ENCODE peak calls at places on chromosomes 6 and 20, in six cellular contexts. X, M, Q, N, L and U are unnamed samples.

GRCh38 chr20:53750827-53751393 is 157.3 kb upstream of the ZNF217 start:
- DNase-seq in X (no peak), M (no peak), Q (peak; percentile 25), N (peak; percentile 91), L (no peak), U (no peak)

GRCh38 chr20:21090112-21090737 is 15.9 kb downstream of the LINC00237 start:
- DNase-seq in X (no peak), M (peak; percentile 24), Q (no peak), N (no peak), L (no peak), U (no peak)

GRCh38 chr6:135212935-135213334 is 31.8 kb downstream of the MYB start:
- DNase-seq in X (no peak), M (no peak), Q (no peak), N (peak; percentile 75), L (no peak), U (peak; percentile 24)

GRCh38 chr6:165119231-165120020 is 190.0 kb downstream of the C6orf118 start:
- DNase-seq in X (no peak), M (peak; percentile 55), Q (no peak), N (no peak), L (no peak), U (no peak)

GRCh38 chr20:56373942-56374341 is 15.2 kb downstream of the FAM210B start:
- DNase-seq in X (peak; percentile 22), M (no peak), Q (no peak), N (peak; percentile 98), L (no peak), U (peak; percentile 47)

GRCh38 chr6:118283759-118284158 is 264.3 kb upstream of the PLN start:
- DNase-seq in X (peak; percentile 67), M (no peak), Q (peak; percentile 59), N (peak; percentile 68), L (no peak), U (peak; percentile 1)

GRCh38 chr20:48722737-48723191 is 105.0 kb downstream of the PREX1 start:
- DNase-seq in X (peak; percentile 78), M (no peak), Q (peak; percentile 74), N (no peak), L (no peak), U (no peak)

GRCh38 chr6:63799313-63799712 is 163.7 kb downstream of the PHF3 start:
- DNase-seq in X (no peak), M (no peak), Q (no peak), N (no peak), L (no peak), U (no peak)

GRCh38 chr20:57547250-57547649 is 13.7 kb upstream of the PCK1 start:
- DNase-seq in X (no peak), M (no peak), Q (no peak), N (peak; percentile 13), L (no peak), U (no peak)

GRCh38 chr6:15065603-15066002 is 180.3 kb upstream of the JARID2 start:
- DNase-seq in X (no peak), M (no peak), Q (no peak), N (peak; percentile 85), L (no peak), U (no peak)

DNA sequence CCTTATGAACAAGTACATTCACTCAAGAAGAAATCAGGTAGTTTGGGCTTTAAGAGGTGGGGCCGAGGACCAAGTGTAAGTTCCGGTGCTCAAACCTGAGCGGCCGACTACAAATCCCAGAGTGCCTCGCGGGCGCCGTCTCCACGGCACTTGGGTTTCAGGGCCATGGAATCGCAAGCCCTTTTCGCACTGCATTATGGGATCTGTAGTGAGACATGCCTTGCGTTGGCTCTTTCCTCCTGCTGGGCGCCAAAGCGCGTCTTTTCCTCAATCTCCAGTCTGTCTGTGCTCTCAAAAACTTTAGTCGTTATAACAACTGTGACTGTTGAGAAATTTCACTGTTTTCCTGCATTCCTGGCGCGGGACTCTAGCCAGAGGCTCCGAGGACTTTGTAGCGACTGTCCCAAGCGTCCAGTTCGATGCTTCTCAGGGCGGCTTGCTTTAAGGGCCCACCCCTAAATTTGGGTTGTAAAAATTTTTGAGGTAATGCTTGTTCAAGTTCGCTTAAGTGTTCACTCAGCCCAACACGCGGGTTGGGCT is 408 bp upstream of the FBXO9 start:
- DNase-seq in X (peak; percentile 98), M (peak; percentile 99), Q (peak; percentile 97), N (peak; percentile 97), L (peak; percentile 82), U (peak; percentile 96)
- TF ChIP-seq POLR2A in X (peak; percentile 75), M (peak; percentile 5), Q (no peak), N (no peak), L (no peak), U (no peak)

GRCh38 chr6:75211920-75212590 is 6.2 kb upstream of the COL12A1 start:
- DNase-seq in X (no peak), M (no peak), Q (no peak), N (no peak), L (no peak), U (no peak)
- TF ChIP-seq POLR2A in X (no peak), M (no peak), Q (no peak), N (no peak), L (no peak), U (no peak)

DNA sequence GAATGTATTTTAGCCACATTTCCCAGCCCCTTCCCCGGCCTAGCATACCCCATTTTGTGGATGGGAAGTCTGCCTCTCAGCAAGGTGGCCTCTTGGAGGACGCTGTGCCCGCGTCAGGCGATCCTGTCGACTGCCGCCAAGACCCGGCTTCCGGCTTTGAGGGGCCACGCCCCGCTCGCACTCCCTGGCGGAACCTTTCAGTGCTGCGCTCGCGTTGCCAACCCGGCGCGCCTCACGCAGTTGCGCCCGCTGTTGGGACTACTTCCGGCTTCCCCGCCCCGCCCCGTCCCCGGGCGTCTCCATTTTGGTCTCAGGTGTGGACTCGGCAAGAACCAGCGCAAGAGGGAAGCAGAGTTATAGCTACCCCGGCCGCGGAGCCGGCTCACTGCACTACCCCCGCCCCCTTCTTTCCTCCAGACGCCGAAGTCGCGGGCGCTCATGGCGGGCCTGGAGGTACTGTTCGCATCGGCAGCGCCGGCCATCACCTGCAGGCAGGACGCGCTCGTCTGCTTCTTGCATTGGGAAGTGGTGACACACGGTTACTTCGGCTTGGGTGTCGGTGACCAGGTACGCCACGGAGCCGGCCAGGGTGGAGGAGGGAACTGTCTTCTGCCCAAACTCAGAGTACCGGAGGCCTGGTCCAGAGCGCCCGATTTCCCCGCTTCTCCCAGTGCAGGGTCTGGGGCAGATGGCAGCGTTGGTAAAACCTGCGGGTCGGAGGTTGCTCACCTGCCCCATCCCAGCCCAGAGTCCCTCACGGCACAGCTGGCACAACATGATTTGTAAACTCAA is at the start of gene PSMF1:
- DNase-seq in X (peak; percentile 94), M (peak; percentile 98), Q (peak; percentile 98), N (peak; percentile 86), L (peak; percentile 72), U (peak; percentile 92)
- TF ChIP-seq POLR2A in X (peak; percentile 49), M (no peak), Q (no peak), N (peak; percentile 56), L (no peak), U (peak; percentile 87)

GRCh38 chr6:26224940-26225847 is 138.0 kb downstream of the HFE start:
- DNase-seq in X (no peak), M (no peak), Q (no peak), N (peak; percentile 97), L (no peak), U (no peak)
- TF ChIP-seq POLR2A in X (peak; percentile 59), M (no peak), Q (no peak), N (peak; percentile 96), L (no peak), U (no peak)

GRCh38 chr6:136552054-136552453 is 1.8 kb upstream of the MAP7 start:
- DNase-seq in X (no peak), M (no peak), Q (no peak), N (no peak), L (no peak), U (no peak)

GRCh38 chr6:136549359-136550044 is 720 bp downstream of the MAP7 start:
- DNase-seq in X (peak; percentile 24), M (no peak), Q (peak; percentile 31), N (no peak), L (no peak), U (no peak)

GRCh38 chr6:136551103-136551502 is 881 bp upstream of the MAP7 start:
- DNase-seq in X (no peak), M (no peak), Q (no peak), N (no peak), L (no peak), U (no peak)

GRCh38 chr6:136550045-136550329 is 235 bp downstream of the MAP7 start:
- DNase-seq in X (no peak), M (no peak), Q (no peak), N (no peak), L (no peak), U (no peak)

GRCh38 chr6:136550330-136551071 is at the start of gene MAP7:
- DNase-seq in X (peak; percentile 85), M (no peak), Q (peak; percentile 94), N (peak; percentile 18), L (no peak), U (no peak)
- TF ChIP-seq POLR2A in X (peak; percentile 39), M (no peak), Q (no peak), N (no peak), L (no peak), U (no peak)

GRCh38 chr6:129709909-129710721 is at the start of gene ARHGAP18:
- DNase-seq in X (peak; percentile 97), M (peak; percentile 96), Q (peak; percentile 94), N (peak; percentile 89), L (peak; percentile 45), U (peak; percentile 41)

GRCh38 chr6:129710722-129711631 is 1.0 kb upstream of the ARHGAP18 start:
- DNase-seq in X (no peak), M (no peak), Q (no peak), N (no peak), L (no peak), U (no peak)

GRCh38 chr6:129708496-129709216 is 1.3 kb downstream of the ARHGAP18 start:
- DNase-seq in X (no peak), M (no peak), Q (no peak), N (no peak), L (no peak), U (no peak)

GRCh38 chr6:129707882-129708495 is 2.0 kb downstream of the ARHGAP18 start:
- DNase-seq in X (no peak), M (no peak), Q (no peak), N (no peak), L (no peak), U (no peak)

DNA sequence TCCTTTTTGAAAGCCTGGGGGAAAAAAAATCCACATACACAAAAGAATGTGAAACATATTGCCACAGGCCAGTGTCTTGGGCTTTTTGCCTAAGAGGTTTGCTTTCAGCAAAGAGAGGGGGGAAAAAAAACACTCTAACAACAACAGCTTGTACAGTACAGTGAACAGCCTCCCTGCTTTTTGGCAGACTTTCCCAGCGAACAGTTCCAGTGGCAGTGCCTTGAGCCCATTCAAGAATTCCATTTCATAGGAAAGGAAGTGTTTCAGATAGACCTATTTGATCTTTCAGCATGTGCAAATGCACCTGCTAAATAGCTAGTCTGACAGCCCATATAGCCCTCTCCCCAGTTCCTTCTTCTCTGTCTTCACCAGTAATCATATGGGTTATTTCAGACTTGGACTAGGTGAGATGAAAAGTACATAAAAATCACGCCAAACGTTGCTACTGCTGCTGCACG is 497 bp downstream of the ARHGAP18 start:
- DNase-seq in X (peak; percentile 36), M (no peak), Q (peak; percentile 38), N (peak; percentile 58), L (no peak), U (no peak)
- TF ChIP-seq POLR2A in X (no peak), M (no peak), Q (no peak), N (no peak), L (no peak), U (no peak)

GRCh38 chr20:37276494-37277252 is 12.8 kb upstream of the MANBAL start:
- DNase-seq in X (peak; percentile 87), M (no peak), Q (peak; percentile 59), N (peak; percentile 94), L (no peak), U (no peak)
- TF ChIP-seq POLR2A in X (peak; percentile 66), M (no peak), Q (no peak), N (no peak), L (no peak), U (no peak)